ENCODE peak calls at places on chromosomes 16 and 17, in ten cellular contexts. One of them, this sample, is unnamed.

GRCh38 chr17:7146115-7146514 is 31.5 kb upstream of the ASGR2 start:
- DNase-seq in cerebellar nuclear complex: no peak
- DNase-seq in effector memory CD4-positive, alpha-beta T cell: no peak
- DNase-seq in amniotic stem cell: no peak
- DNase-seq in progenitor cell of endocrine pancreas: no peak
- DNase-seq in EL: no peak
- DNase-seq in NCI-H524: no peak
- DNase-seq in GM10248: no peak
- DNase-seq in CD8-positive, alpha-beta T cell: no peak
- DNase-seq in left ventricle myocardium inferior: no peak
- DNase-seq in this sample: no peak

GRCh38 chr16:2827481-2827790 is 2.7 kb upstream of the ZG16B start:
- DNase-seq in cerebellar nuclear complex: no peak
- DNase-seq in effector memory CD4-positive, alpha-beta T cell: no peak
- DNase-seq in amniotic stem cell: no peak
- DNase-seq in progenitor cell of endocrine pancreas: no peak
- DNase-seq in EL: no peak
- DNase-seq in NCI-H524: no peak
- DNase-seq in GM10248: no peak
- DNase-seq in CD8-positive, alpha-beta T cell: no peak
- DNase-seq in left ventricle myocardium inferior: no peak
- DNase-seq in this sample: no peak

GRCh38 chr16:88593910-88594309 is 23.7 kb downstream of the ZC3H18 start:
- DNase-seq in cerebellar nuclear complex: no peak
- DNase-seq in effector memory CD4-positive, alpha-beta T cell: no peak
- DNase-seq in amniotic stem cell: no peak
- DNase-seq in progenitor cell of endocrine pancreas: no peak
- DNase-seq in EL: no peak
- DNase-seq in NCI-H524: no peak
- DNase-seq in GM10248: no peak
- DNase-seq in CD8-positive, alpha-beta T cell: no peak
- DNase-seq in left ventricle myocardium inferior: no peak
- DNase-seq in this sample: no peak

GRCh38 chr16:69471121-69471520 is 46.7 kb downstream of the CYB5B start:
- DNase-seq in cerebellar nuclear complex: no peak
- DNase-seq in effector memory CD4-positive, alpha-beta T cell: no peak
- DNase-seq in amniotic stem cell: no peak
- DNase-seq in progenitor cell of endocrine pancreas: no peak
- DNase-seq in EL: no peak
- DNase-seq in NCI-H524: no peak
- DNase-seq in GM10248: no peak
- DNase-seq in CD8-positive, alpha-beta T cell: no peak
- DNase-seq in left ventricle myocardium inferior: no peak
- DNase-seq in this sample: no peak

GRCh38 chr17:38702900-38703741 is 2.0 kb upstream of the MLLT6 start:
- DNase-seq in cerebellar nuclear complex: no peak
- DNase-seq in effector memory CD4-positive, alpha-beta T cell: no peak
- DNase-seq in amniotic stem cell: no peak
- DNase-seq in progenitor cell of endocrine pancreas: no peak
- DNase-seq in EL: no peak
- DNase-seq in NCI-H524: no peak
- DNase-seq in GM10248: peak
- DNase-seq in CD8-positive, alpha-beta T cell: peak
- DNase-seq in left ventricle myocardium inferior: no peak
- DNase-seq in this sample: no peak

GRCh38 chr17:37821025-37821713 is 76.3 kb upstream of the HNF1B start:
- DNase-seq in cerebellar nuclear complex: no peak
- DNase-seq in effector memory CD4-positive, alpha-beta T cell: no peak
- DNase-seq in amniotic stem cell: no peak
- DNase-seq in progenitor cell of endocrine pancreas: no peak
- DNase-seq in EL: peak
- DNase-seq in NCI-H524: no peak
- DNase-seq in GM10248: no peak
- DNase-seq in CD8-positive, alpha-beta T cell: no peak
- DNase-seq in left ventricle myocardium inferior: no peak
- DNase-seq in this sample: no peak

GRCh38 chr17:61702450-61702849 is 111.4 kb upstream of the NACA2 start:
- DNase-seq in cerebellar nuclear complex: no peak
- DNase-seq in effector memory CD4-positive, alpha-beta T cell: no peak
- DNase-seq in amniotic stem cell: no peak
- DNase-seq in progenitor cell of endocrine pancreas: no peak
- DNase-seq in EL: no peak
- DNase-seq in NCI-H524: no peak
- DNase-seq in GM10248: no peak
- DNase-seq in CD8-positive, alpha-beta T cell: no peak
- DNase-seq in left ventricle myocardium inferior: no peak
- DNase-seq in this sample: no peak

GRCh38 chr16:85400305-85401205 is 212.6 kb upstream of the GSE1 start:
- DNase-seq in cerebellar nuclear complex: no peak
- DNase-seq in effector memory CD4-positive, alpha-beta T cell: no peak
- DNase-seq in amniotic stem cell: no peak
- DNase-seq in progenitor cell of endocrine pancreas: no peak
- DNase-seq in EL: no peak
- DNase-seq in NCI-H524: no peak
- DNase-seq in GM10248: no peak
- DNase-seq in CD8-positive, alpha-beta T cell: no peak
- DNase-seq in left ventricle myocardium inferior: peak
- DNase-seq in this sample: no peak

GRCh38 chr17:8359769-8360168 is 16.7 kb downstream of the KRABD2 start:
- DNase-seq in cerebellar nuclear complex: no peak
- DNase-seq in effector memory CD4-positive, alpha-beta T cell: no peak
- DNase-seq in amniotic stem cell: peak
- DNase-seq in progenitor cell of endocrine pancreas: no peak
- DNase-seq in EL: peak
- DNase-seq in NCI-H524: peak
- DNase-seq in GM10248: no peak
- DNase-seq in CD8-positive, alpha-beta T cell: no peak
- DNase-seq in left ventricle myocardium inferior: no peak
- DNase-seq in this sample: no peak

GRCh38 chr17:81039096-81039495 is 4.1 kb downstream of the BAIAP2 start:
- DNase-seq in cerebellar nuclear complex: no peak
- DNase-seq in effector memory CD4-positive, alpha-beta T cell: no peak
- DNase-seq in amniotic stem cell: no peak
- DNase-seq in progenitor cell of endocrine pancreas: no peak
- DNase-seq in EL: no peak
- DNase-seq in NCI-H524: no peak
- DNase-seq in GM10248: no peak
- DNase-seq in CD8-positive, alpha-beta T cell: no peak
- DNase-seq in left ventricle myocardium inferior: no peak
- DNase-seq in this sample: no peak

GRCh38 chr17:74569392-74570003 is 2.2 kb upstream of the CD300H start:
- DNase-seq in cerebellar nuclear complex: no peak
- DNase-seq in effector memory CD4-positive, alpha-beta T cell: no peak
- DNase-seq in amniotic stem cell: no peak
- DNase-seq in progenitor cell of endocrine pancreas: no peak
- DNase-seq in EL: peak
- DNase-seq in NCI-H524: peak
- DNase-seq in GM10248: no peak
- DNase-seq in CD8-positive, alpha-beta T cell: no peak
- DNase-seq in left ventricle myocardium inferior: no peak
- DNase-seq in this sample: no peak

GRCh38 chr17:7888184-7888920 is at the start of gene CHD3:
- DNase-seq in cerebellar nuclear complex: no peak
- DNase-seq in effector memory CD4-positive, alpha-beta T cell: peak
- DNase-seq in amniotic stem cell: no peak
- DNase-seq in progenitor cell of endocrine pancreas: no peak
- DNase-seq in EL: no peak
- DNase-seq in NCI-H524: peak
- DNase-seq in GM10248: no peak
- DNase-seq in CD8-positive, alpha-beta T cell: peak
- DNase-seq in left ventricle myocardium inferior: no peak
- DNase-seq in this sample: no peak

GRCh38 chr17:78302478-78302877 is 57.4 kb downstream of the SOCS3 start:
- DNase-seq in cerebellar nuclear complex: no peak
- DNase-seq in effector memory CD4-positive, alpha-beta T cell: no peak
- DNase-seq in amniotic stem cell: no peak
- DNase-seq in progenitor cell of endocrine pancreas: no peak
- DNase-seq in EL: no peak
- DNase-seq in NCI-H524: no peak
- DNase-seq in GM10248: no peak
- DNase-seq in CD8-positive, alpha-beta T cell: no peak
- DNase-seq in left ventricle myocardium inferior: no peak
- DNase-seq in this sample: no peak

GRCh38 chr17:18976201-18976600 is 24.2 kb downstream of the SLC5A10 start:
- DNase-seq in cerebellar nuclear complex: no peak
- DNase-seq in effector memory CD4-positive, alpha-beta T cell: no peak
- DNase-seq in amniotic stem cell: no peak
- DNase-seq in progenitor cell of endocrine pancreas: no peak
- DNase-seq in EL: no peak
- DNase-seq in NCI-H524: no peak
- DNase-seq in GM10248: no peak
- DNase-seq in CD8-positive, alpha-beta T cell: no peak
- DNase-seq in left ventricle myocardium inferior: no peak
- DNase-seq in this sample: no peak

GRCh38 chr17:50465171-50465570 is 3.5 kb downstream of the CHAD start:
- DNase-seq in cerebellar nuclear complex: no peak
- DNase-seq in effector memory CD4-positive, alpha-beta T cell: no peak
- DNase-seq in amniotic stem cell: no peak
- DNase-seq in progenitor cell of endocrine pancreas: no peak
- DNase-seq in EL: no peak
- DNase-seq in NCI-H524: no peak
- DNase-seq in GM10248: no peak
- DNase-seq in CD8-positive, alpha-beta T cell: no peak
- DNase-seq in left ventricle myocardium inferior: no peak
- DNase-seq in this sample: no peak

GRCh38 chr17:64036198-64036922 is 15.9 kb upstream of the ICAM2 start:
- DNase-seq in cerebellar nuclear complex: no peak
- DNase-seq in effector memory CD4-positive, alpha-beta T cell: no peak
- DNase-seq in amniotic stem cell: no peak
- DNase-seq in progenitor cell of endocrine pancreas: no peak
- DNase-seq in EL: no peak
- DNase-seq in NCI-H524: no peak
- DNase-seq in GM10248: no peak
- DNase-seq in CD8-positive, alpha-beta T cell: no peak
- DNase-seq in left ventricle myocardium inferior: no peak
- DNase-seq in this sample: peak

GRCh38 chr17:3978421-3979275 is 14.4 kb upstream of the ATP2A3 start:
- DNase-seq in cerebellar nuclear complex: no peak
- DNase-seq in effector memory CD4-positive, alpha-beta T cell: no peak
- DNase-seq in amniotic stem cell: no peak
- DNase-seq in progenitor cell of endocrine pancreas: no peak
- DNase-seq in EL: peak
- DNase-seq in NCI-H524: no peak
- DNase-seq in GM10248: no peak
- DNase-seq in CD8-positive, alpha-beta T cell: no peak
- DNase-seq in left ventricle myocardium inferior: no peak
- DNase-seq in this sample: no peak

GRCh38 chr17:47275245-47275984 is 21.8 kb downstream of the ITGB3 start:
- DNase-seq in cerebellar nuclear complex: no peak
- DNase-seq in effector memory CD4-positive, alpha-beta T cell: no peak
- DNase-seq in amniotic stem cell: peak
- DNase-seq in progenitor cell of endocrine pancreas: peak
- DNase-seq in EL: peak
- DNase-seq in NCI-H524: no peak
- DNase-seq in GM10248: no peak
- DNase-seq in CD8-positive, alpha-beta T cell: no peak
- DNase-seq in left ventricle myocardium inferior: peak
- DNase-seq in this sample: peak

This sample was measured in HEK293T.